ENCODE peak calls at places on chromosomes 3 and 15, in eight cellular contexts. K is GM10248, U is endothelial cell, E is cardiac fibroblast, O is AG04450, H is K562, Y is HFFc6, F is foreskin keratinocyte. S is an unnamed sample.

GRCh38 chr3:88863196-88863595 is 244.2 kb upstream of the EPHA3 start:
- DNase-seq in K (no peak), U (no peak), E (no peak), O (no peak), H (no peak), Y (no peak), F (no peak), S (no peak)

GRCh38 chr3:53804697-53805462 is 41.3 kb downstream of the CHDH start:
- DNase-seq in K (no peak), U (no peak), E (peak), O (peak), H (no peak), Y (peak), F (peak), S (no peak)

GRCh38 chr15:41881086-41881485 is 12.8 kb downstream of the SPTBN5 start:
- DNase-seq in K (no peak), U (no peak), E (no peak), O (no peak), H (no peak), Y (no peak), F (no peak), S (no peak)

GRCh38 chr15:39269352-39269751 is 311.5 kb upstream of the THBS1 start:
- DNase-seq in K (no peak), U (no peak), E (no peak), O (no peak), H (no peak), Y (no peak), F (no peak), S (no peak)

GRCh38 chr15:82111918-82112317 is 66.1 kb upstream of the MEX3B start:
- DNase-seq in K (no peak), U (no peak), E (no peak), O (no peak), H (no peak), Y (peak), F (no peak), S (no peak)

GRCh38 chr3:168116279-168116678 is 20.6 kb upstream of the GOLIM4 start:
- DNase-seq in K (no peak), U (no peak), E (peak), O (no peak), H (peak), Y (no peak), F (no peak), S (no peak)

GRCh38 chr15:25852696-25853524 is 10.2 kb downstream of the ATP10A start:
- DNase-seq in K (no peak), U (no peak), E (peak), O (no peak), H (no peak), Y (no peak), F (no peak), S (no peak)

GRCh38 chr3:12638105-12638504 is 25.8 kb downstream of the RAF1 start:
- DNase-seq in K (no peak), U (no peak), E (peak), O (no peak), H (no peak), Y (no peak), F (no peak), S (no peak)

GRCh38 chr15:101531170-101531569 is 41.7 kb upstream of the PCSK6 start:
- DNase-seq in K (no peak), U (no peak), E (no peak), O (no peak), H (no peak), Y (no peak), F (no peak), S (no peak)

GRCh38 chr15:65192016-65192415 is 6.9 kb upstream of the CLPX start:
- DNase-seq in K (no peak), U (no peak), E (peak), O (no peak), H (no peak), Y (peak), F (no peak), S (no peak)

GRCh38 chr15:85312925-85313324 is 67.5 kb upstream of the AKAP13 start:
- DNase-seq in K (no peak), U (no peak), E (peak), O (no peak), H (no peak), Y (peak), F (no peak), S (no peak)

GRCh38 chr3:197212290-197212689 is 86.1 kb downstream of the DLG1 start:
- DNase-seq in K (no peak), U (peak), E (no peak), O (no peak), H (no peak), Y (no peak), F (no peak), S (no peak)

GRCh38 chr3:194205675-194206133 is 69.8 kb downstream of the HES1 start:
- DNase-seq in K (no peak), U (peak), E (no peak), O (no peak), H (no peak), Y (no peak), F (peak), S (peak)

GRCh38 chr3:12893872-12894271 is 52.5 kb upstream of the RPL32 start:
- DNase-seq in K (no peak), U (no peak), E (no peak), O (no peak), H (no peak), Y (no peak), F (no peak), S (no peak)

GRCh38 chr3:123733805-123734526 is 149.1 kb upstream of the HACD2 start:
- DNase-seq in K (no peak), U (no peak), E (peak), O (peak), H (no peak), Y (peak), F (peak), S (peak)

GRCh38 chr15:92954578-92954977 is 54.5 kb downstream of the CHD2 start:
- DNase-seq in K (no peak), U (no peak), E (no peak), O (no peak), H (peak), Y (no peak), F (no peak), S (no peak)

GRCh38 chr3:172846103-172846561 is 95.6 kb downstream of the ECT2 start:
- DNase-seq in K (no peak), U (no peak), E (no peak), O (no peak), H (no peak), Y (no peak), F (no peak), S (no peak)

GRCh38 chr3:98556164-98557130 is 24.7 kb downstream of the GPR15 start:
- DNase-seq in K (peak), U (no peak), E (no peak), O (no peak), H (no peak), Y (no peak), F (no peak), S (no peak)

GRCh38 chr15:98946301-98947255 is 61.0 kb downstream of the PGPEP1L start:
- DNase-seq in K (no peak), U (no peak), E (no peak), O (no peak), H (no peak), Y (no peak), F (no peak), S (peak)

GRCh38 chr3:72810063-72810462 is 38.2 kb downstream of the SHQ1 start:
- DNase-seq in K (no peak), U (no peak), E (no peak), O (no peak), H (no peak), Y (no peak), F (no peak), S (no peak)

GRCh38 chr15:48406911-48407310 is 75.7 kb downstream of the DUT start:
- DNase-seq in K (no peak), U (no peak), E (no peak), O (no peak), H (no peak), Y (no peak), F (no peak), S (no peak)

GRCh38 chr3:73622135-73622534 is 2.6 kb downstream of the PDZRN3 start:
- DNase-seq in K (no peak), U (no peak), E (peak), O (no peak), H (no peak), Y (peak), F (no peak), S (no peak)

GRCh38 chr3:31952205-31952604 is 28.9 kb downstream of the OSBPL10 start:
- DNase-seq in K (peak), U (no peak), E (no peak), O (no peak), H (no peak), Y (no peak), F (no peak), S (no peak)

GRCh38 chr15:39585394-39585841 is 4.5 kb downstream of the THBS1 start:
- DNase-seq in K (no peak), U (no peak), E (peak), O (no peak), H (no peak), Y (peak), F (peak), S (no peak)

GRCh38 chr15:41666353-41666920 is 6.2 kb downstream of the MGA start:
- DNase-seq in K (no peak), U (no peak), E (no peak), O (no peak), H (no peak), Y (peak), F (peak), S (no peak)

GRCh38 chr15:61974759-61975158 is 85.5 kb downstream of the VPS13C start:
- DNase-seq in K (no peak), U (no peak), E (peak), O (no peak), H (no peak), Y (peak), F (no peak), S (peak)

GRCh38 chr3:184806567-184807271 is 5.2 kb upstream of the VPS8 start:
- DNase-seq in K (no peak), U (no peak), E (no peak), O (no peak), H (no peak), Y (no peak), F (no peak), S (no peak)

GRCh38 chr15:100050877-100051786 is 290.6 kb downstream of the ADAMTS17 start:
- DNase-seq in K (no peak), U (no peak), E (no peak), O (no peak), H (no peak), Y (no peak), F (no peak), S (no peak)

GRCh38 chr3:136351905-136352304 is 101.8 kb downstream of the PCCB start:
- DNase-seq in K (no peak), U (no peak), E (no peak), O (no peak), H (no peak), Y (no peak), F (no peak), S (no peak)
- TF ChIP-seq CTCF in K (no peak), U (peak), E (no peak), O (no peak), H (no peak), Y (peak), F (peak), S (peak)

GRCh38 chr15:35005933-35006332 is 17.8 kb upstream of the ZNF770 start:
- DNase-seq in K (no peak), U (no peak), E (no peak), O (no peak), H (no peak), Y (no peak), F (no peak), S (no peak)
- TF ChIP-seq CTCF in K (no peak), U (no peak), E (no peak), O (no peak), H (no peak), Y (no peak), F (no peak), S (no peak)

GRCh38 chr3:9786825-9787654 is 5.2 kb downstream of the TADA3 start:
- DNase-seq in K (no peak), U (no peak), E (no peak), O (no peak), H (no peak), Y (no peak), F (no peak), S (no peak)
- TF ChIP-seq CTCF in K (peak), U (peak), E (peak), O (peak), H (peak), Y (peak), F (peak), S (peak)

DNA sequence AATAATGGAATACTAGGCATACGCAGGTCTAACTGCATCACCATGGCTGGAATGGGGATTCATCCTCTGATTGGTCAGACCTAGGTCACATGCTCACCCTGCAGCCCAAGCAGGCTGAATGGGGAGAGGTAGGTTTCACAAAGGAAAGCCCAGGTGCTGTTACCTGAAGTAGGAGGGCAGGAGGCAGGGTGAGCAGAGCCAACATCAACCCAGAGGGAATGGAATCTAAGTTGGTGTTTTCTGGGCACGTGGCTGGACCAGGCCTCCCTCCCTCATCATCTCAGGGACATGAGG is 6.7 kb upstream of the H1-8 start:
- DNase-seq in K (no peak), U (no peak), E (no peak), O (no peak), H (no peak), Y (no peak), F (no peak), S (no peak)
- TF ChIP-seq CTCF in K (no peak), U (no peak), E (no peak), O (no peak), H (no peak), Y (no peak), F (no peak), S (no peak)

GRCh38 chr3:43742935-43743334 is 52.2 kb downstream of the ABHD5 start:
- DNase-seq in K (no peak), U (no peak), E (peak), O (no peak), H (no peak), Y (no peak), F (no peak), S (no peak)
- TF ChIP-seq CTCF in K (no peak), U (no peak), E (no peak), O (peak), H (peak), Y (peak), F (peak), S (peak)

GRCh38 chr3:62833538-62833937 is 41.7 kb downstream of the CADPS start:
- DNase-seq in K (peak), U (no peak), E (no peak), O (no peak), H (no peak), Y (no peak), F (no peak), S (no peak)
- TF ChIP-seq CTCF in K (peak), U (no peak), E (peak), O (peak), H (peak), Y (peak), F (peak), S (no peak)

GRCh38 chr15:69434236-69434635 is 18.4 kb upstream of the RPLP1 start:
- DNase-seq in K (no peak), U (no peak), E (no peak), O (no peak), H (no peak), Y (no peak), F (no peak), S (no peak)

GRCh38 chr15:69439623-69440022 is 13.0 kb upstream of the RPLP1 start:
- DNase-seq in K (no peak), U (no peak), E (no peak), O (no peak), H (no peak), Y (no peak), F (no peak), S (no peak)

GRCh38 chr15:69434679-69435078 is 17.9 kb upstream of the RPLP1 start:
- DNase-seq in K (no peak), U (no peak), E (no peak), O (no peak), H (no peak), Y (no peak), F (no peak), S (no peak)

GRCh38 chr15:69433831-69434230 is 18.8 kb upstream of the RPLP1 start:
- DNase-seq in K (no peak), U (no peak), E (no peak), O (no peak), H (no peak), Y (no peak), F (no peak), S (no peak)

DNA sequence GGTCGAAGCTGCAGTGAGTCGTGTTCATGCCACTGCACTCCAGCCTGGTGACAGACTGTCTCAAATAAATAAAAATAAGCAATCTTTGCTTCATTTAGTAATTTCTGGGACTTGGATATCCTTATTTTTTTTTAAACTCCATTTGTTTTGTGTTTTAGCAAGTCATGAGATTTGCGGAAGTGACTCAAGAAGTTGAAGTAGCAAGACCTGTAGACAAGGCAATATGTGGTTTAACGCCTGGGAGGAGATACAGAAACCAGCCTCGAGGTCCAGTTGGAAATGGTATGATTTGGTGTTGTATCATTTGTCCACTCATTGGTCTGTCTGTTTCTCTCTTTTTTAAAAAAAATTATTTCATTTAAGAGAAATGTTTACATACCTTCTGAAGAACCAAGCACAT is 16.6 kb upstream of the RPLP1 start:
- DNase-seq in K (no peak), U (no peak), E (no peak), O (no peak), H (no peak), Y (no peak), F (no peak), S (no peak)
- TF ChIP-seq CTCF in K (no peak), U (no peak), E (no peak), O (no peak), H (no peak), Y (no peak), F (no peak), S (no peak)

GRCh38 chr3:17182158-17182557 is 297.4 kb downstream of the PLCL2 start:
- DNase-seq in K (peak), U (no peak), E (no peak), O (no peak), H (no peak), Y (no peak), F (no peak), S (no peak)

GRCh38 chr3:17179381-17180205 is 294.8 kb downstream of the PLCL2 start:
- DNase-seq in K (peak), U (no peak), E (peak), O (no peak), H (no peak), Y (no peak), F (no peak), S (no peak)

GRCh38 chr3:17181413-17181907 is 296.7 kb downstream of the PLCL2 start:
- DNase-seq in K (no peak), U (no peak), E (no peak), O (no peak), H (no peak), Y (no peak), F (no peak), S (no peak)

GRCh38 chr3:17175187-17175839 is 290.6 kb downstream of the PLCL2 start:
- DNase-seq in K (no peak), U (no peak), E (peak), O (peak), H (no peak), Y (peak), F (peak), S (no peak)

GRCh38 chr3:17176757-17177156 is 292.0 kb downstream of the PLCL2 start:
- DNase-seq in K (no peak), U (no peak), E (no peak), O (no peak), H (no peak), Y (no peak), F (no peak), S (no peak)
- TF ChIP-seq CTCF in K (no peak), U (no peak), E (no peak), O (no peak), H (peak), Y (peak), F (peak), S (no peak)

DNA sequence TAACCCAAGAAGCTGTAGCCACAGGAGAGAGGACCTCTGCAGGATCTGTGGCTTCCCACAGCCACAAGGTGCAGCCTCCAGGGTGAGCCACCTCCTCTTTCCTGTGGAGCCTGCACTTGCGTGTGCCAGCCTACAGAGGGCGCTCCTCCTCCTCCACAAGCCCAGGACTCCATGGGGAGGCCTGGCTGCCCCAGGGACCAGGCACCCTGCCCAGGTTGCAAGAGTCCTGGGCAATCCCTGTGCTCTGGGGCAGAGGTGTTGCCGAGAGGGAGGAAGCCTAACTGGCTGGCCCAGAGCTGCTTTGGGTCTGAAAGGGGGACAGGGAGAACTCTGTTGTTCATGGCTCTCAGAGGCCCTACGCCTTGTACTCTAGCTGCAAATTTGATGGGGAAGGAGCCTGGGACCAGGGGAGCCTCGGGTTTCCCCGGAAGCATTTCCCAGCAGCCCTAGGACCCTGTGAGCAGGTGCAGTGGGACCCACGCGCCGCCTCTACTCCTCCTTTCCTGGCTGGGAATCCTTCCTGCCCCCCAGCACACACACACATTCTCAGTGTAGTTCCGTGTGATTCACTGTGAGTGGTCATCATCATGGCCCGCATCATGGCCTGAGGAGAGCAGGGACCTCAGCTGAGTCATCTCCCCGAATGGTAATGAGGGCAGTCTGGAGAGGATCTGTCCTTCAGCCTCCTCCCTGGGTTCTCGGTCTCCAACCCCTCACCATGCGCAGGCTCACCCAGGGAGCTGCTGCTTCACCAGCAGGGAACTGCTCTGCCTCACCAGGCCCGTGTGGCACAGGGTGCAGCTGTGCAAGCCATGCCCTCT is 24.3 kb downstream of the TBC1D21 start:
- DNase-seq in K (peak), U (peak), E (peak), O (peak), H (peak), Y (peak), F (no peak), S (peak)
- TF ChIP-seq CTCF in K (peak), U (peak), E (peak), O (peak), H (peak), Y (peak), F (peak), S (peak)